ENCODE peak calls at places on chromosomes 3 and 15, in eight cellular contexts. C is AG04450, J is tibial artery, D is AG04449, U is endothelial cell, Q is foreskin fibroblast, O is retinal pigment epithelial cell, N is tibial nerve. B is an unnamed sample.

GRCh38 chr15:81091889-81092558 is 42.0 kb upstream of the CFAP161 start:
- DNase-seq in C (peak; percentile 89), J (no peak), D (peak; percentile 86), U (no peak), Q (peak; percentile 97), O (peak; percentile 84), N (no peak), B (no peak)

GRCh38 chr15:63094495-63094931 is 27.1 kb upstream of the LACTB start:
- DNase-seq in C (peak; percentile 58), J (no peak), D (peak; percentile 66), U (no peak), Q (peak; percentile 67), O (no peak), N (no peak), B (no peak)

GRCh38 chr3:31699309-31699953 is 166.7 kb downstream of the STT3B start:
- DNase-seq in C (no peak), J (no peak), D (no peak), U (no peak), Q (peak; percentile 51), O (no peak), N (no peak), B (no peak)

GRCh38 chr3:21237638-21238037 is 513.4 kb downstream of the ZNF385D start:
- DNase-seq in C (no peak), J (no peak), D (no peak), U (no peak), Q (no peak), O (peak; percentile 41), N (no peak), B (no peak)

GRCh38 chr3:52289747-52290595 is 2.3 kb downstream of the GLYCTK start:
- DNase-seq in C (no peak), J (peak; percentile 62), D (no peak), U (no peak), Q (no peak), O (no peak), N (no peak), B (no peak)

GRCh38 chr15:39431371-39431770 is 149.5 kb upstream of the THBS1 start:
- DNase-seq in C (no peak), J (no peak), D (no peak), U (no peak), Q (peak; percentile 5), O (no peak), N (no peak), B (no peak)

GRCh38 chr3:152595975-152596832 is 238.7 kb upstream of the P2RY1 start:
- DNase-seq in C (peak; percentile 34), J (no peak), D (peak; percentile 46), U (peak; percentile 10), Q (peak; percentile 93), O (peak; percentile 94), N (no peak), B (no peak)

GRCh38 chr3:194688946-194689345 is 3.3 kb downstream of the FAM43A start:
- DNase-seq in C (no peak), J (no peak), D (no peak), U (no peak), Q (no peak), O (no peak), N (no peak), B (peak; percentile 61)

GRCh38 chr15:56460046-56460445 is 4.9 kb downstream of the MNS1 start:
- DNase-seq in C (no peak), J (no peak), D (peak; percentile 21), U (no peak), Q (no peak), O (peak; percentile 28), N (no peak), B (no peak)

GRCh38 chr3:40116478-40117162 is 192.9 kb upstream of the EIF1B start:
- DNase-seq in C (no peak), J (no peak), D (peak; percentile 69), U (no peak), Q (peak; percentile 86), O (no peak), N (no peak), B (no peak)

GRCh38 chr15:68829068-68829467 is 8.4 kb upstream of the ANP32A start:
- DNase-seq in C (no peak), J (no peak), D (no peak), U (peak; percentile 11), Q (peak; percentile 20), O (no peak), N (no peak), B (no peak)

GRCh38 chr3:120357807-120358206 is 8.7 kb upstream of the LRRC58 start:
- DNase-seq in C (no peak), J (no peak), D (no peak), U (no peak), Q (no peak), O (no peak), N (no peak), B (no peak)

GRCh38 chr3:13072239-13073041 is 789 bp downstream of the IQSEC1 start:
- DNase-seq in C (no peak), J (peak; percentile 92), D (no peak), U (no peak), Q (no peak), O (no peak), N (no peak), B (no peak)

GRCh38 chr3:185680216-185680615 is 94.1 kb downstream of the SENP2 start:
- DNase-seq in C (no peak), J (no peak), D (no peak), U (no peak), Q (no peak), O (no peak), N (no peak), B (no peak)

GRCh38 chr15:63381301-63382192 is at the start of gene CA12:
- DNase-seq in C (no peak), J (no peak), D (no peak), U (peak; percentile 28), Q (peak; percentile 83), O (no peak), N (no peak), B (no peak)

GRCh38 chr15:63599401-63600000 is 2.3 kb downstream of the FBXL22 start:
- DNase-seq in C (no peak), J (peak; percentile 91), D (no peak), U (peak; percentile 47), Q (peak; percentile 31), O (no peak), N (no peak), B (no peak)

DNA sequence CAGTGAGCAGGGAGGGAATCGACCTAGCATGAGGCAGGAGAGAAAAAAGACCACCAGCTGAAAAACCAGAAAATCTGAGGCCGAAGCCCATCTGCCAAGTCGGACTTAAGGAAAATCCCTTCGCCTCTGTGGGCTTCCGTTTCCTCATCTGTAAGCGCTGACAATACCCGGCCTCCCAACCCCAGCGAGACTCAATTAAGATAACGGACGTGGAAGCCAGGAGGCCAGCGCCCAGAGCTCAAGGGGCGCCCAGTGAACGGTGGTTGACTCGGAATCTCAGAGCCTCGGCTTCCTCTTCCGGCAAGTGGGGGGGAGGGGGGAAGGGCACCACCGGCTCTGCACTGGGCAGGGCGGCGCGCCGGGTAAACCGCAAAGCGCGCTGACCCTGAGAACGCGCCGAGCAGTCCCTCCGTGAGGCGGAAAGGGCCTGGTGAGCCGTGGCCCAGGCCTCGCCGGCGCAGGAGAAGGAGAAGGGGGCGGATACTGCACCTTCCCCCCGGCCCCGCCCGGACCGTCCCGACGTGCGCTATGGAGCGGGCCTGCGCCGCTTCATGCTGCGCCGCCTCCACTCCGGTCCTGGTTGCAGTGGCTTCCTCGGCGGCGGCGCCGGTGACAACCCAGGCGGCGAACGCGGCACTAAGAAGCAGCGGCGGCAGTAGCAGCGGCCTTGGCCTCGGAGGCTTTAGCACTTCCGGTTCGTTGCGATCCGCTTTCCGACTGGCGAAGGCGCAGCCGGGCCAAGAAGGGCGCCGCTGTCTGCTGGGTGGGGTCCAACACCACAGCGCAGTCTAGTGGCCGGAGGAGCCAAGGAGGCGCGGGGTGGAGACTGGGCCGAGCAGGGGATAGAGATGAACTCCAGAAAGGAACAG is at the start of gene DPP8:
- DNase-seq in C (peak; percentile 81), J (peak; percentile 94), D (peak; percentile 44), U (peak; percentile 96), Q (peak; percentile 97), O (peak; percentile 84), N (peak; percentile 79), B (peak; percentile 94)
- TF ChIP-seq CTCF in C (peak; percentile 96), J (peak; percentile 85), D (peak; percentile 99), U (no peak), Q (peak; percentile 96), O (peak; percentile 96), N (peak; percentile 90), B (peak; percentile 53)

GRCh38 chr15:74461847-74462511 is 1.0 kb upstream of the UBL7 start:
- DNase-seq in C (no peak), J (peak; percentile 7), D (no peak), U (no peak), Q (no peak), O (no peak), N (no peak), B (no peak)

GRCh38 chr15:74458473-74458872 is 2.5 kb downstream of the UBL7 start:
- DNase-seq in C (no peak), J (no peak), D (no peak), U (no peak), Q (no peak), O (no peak), N (no peak), B (no peak)

GRCh38 chr15:74463634-74464033 is 2.7 kb upstream of the UBL7 start:
- DNase-seq in C (no peak), J (no peak), D (no peak), U (no peak), Q (no peak), O (no peak), N (no peak), B (no peak)

GRCh38 chr15:74460298-74460697 is 662 bp downstream of the UBL7 start:
- DNase-seq in C (no peak), J (no peak), D (no peak), U (no peak), Q (no peak), O (no peak), N (no peak), B (no peak)

GRCh38 chr15:74460903-74461846 is at the start of gene UBL7:
- DNase-seq in C (peak; percentile 83), J (peak; percentile 98), D (peak; percentile 67), U (peak; percentile 98), Q (peak; percentile 98), O (peak; percentile 78), N (peak; percentile 94), B (peak; percentile 98)
- TF ChIP-seq CTCF in C (peak; percentile 39), J (no peak), D (peak; percentile 38), U (no peak), Q (peak; percentile 11), O (peak; percentile 15), N (peak; percentile 59), B (no peak)

GRCh38 chr3:107846282-107846852 is 244.5 kb downstream of the CD47 start:
- DNase-seq in C (peak; percentile 21), J (peak; percentile 81), D (no peak), U (peak; percentile 80), Q (peak; percentile 77), O (no peak), N (peak; percentile 63), B (no peak)
- TF ChIP-seq CTCF in C (peak; percentile 72), J (peak; percentile 55), D (peak; percentile 82), U (peak; percentile 56), Q (peak; percentile 39), O (peak; percentile 83), N (peak; percentile 66), B (peak; percentile 42)

DNA sequence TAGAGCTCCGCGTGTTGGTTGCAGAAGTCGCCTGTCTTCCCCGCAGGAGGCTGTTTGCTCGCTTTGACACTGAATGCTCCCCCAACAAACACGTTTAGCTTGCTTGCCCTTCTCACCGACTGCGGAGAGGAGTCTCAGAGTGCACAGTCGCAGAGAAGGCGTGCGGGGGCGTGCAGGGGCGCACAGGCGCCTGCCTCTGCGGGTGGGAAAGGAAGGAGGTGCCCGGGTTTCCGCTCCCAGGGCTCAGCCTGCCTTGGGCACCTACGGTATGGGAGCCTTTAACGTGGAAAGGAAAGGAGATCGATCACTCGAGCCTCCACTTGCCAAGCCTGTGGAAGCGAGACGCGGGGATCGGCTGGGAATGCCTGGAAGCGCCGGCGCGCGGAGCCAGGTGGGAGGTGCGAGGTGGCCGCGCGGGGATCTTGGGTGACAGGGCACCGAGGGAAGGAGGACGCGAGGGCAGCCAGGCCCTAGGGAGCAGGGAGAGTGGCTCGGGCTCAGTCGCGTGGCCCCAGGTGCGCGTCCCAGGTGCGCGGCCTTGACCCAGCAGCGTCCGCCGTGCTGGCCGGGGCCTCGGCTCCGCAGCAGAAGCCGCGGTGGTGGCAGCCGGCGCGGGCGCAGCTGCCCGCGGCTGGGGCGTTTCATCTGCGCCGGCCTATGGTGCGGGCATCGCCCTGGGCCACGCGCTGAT is at the start of gene FAN1:
- DNase-seq in C (peak; percentile 56), J (peak; percentile 92), D (peak; percentile 23), U (peak; percentile 85), Q (peak; percentile 95), O (peak; percentile 59), N (peak; percentile 73), B (peak; percentile 89)
- TF ChIP-seq CTCF in C (no peak), J (no peak), D (no peak), U (no peak), Q (no peak), O (no peak), N (peak; percentile 45), B (no peak)

B was measured in coronary artery.